ENCODE peak calls at places on chromosome 14, in nine cellular contexts. C is left colon; F is endodermal cell; N is HuH-7; M is GM12892; Q is stimulated activated CD8-positive, alpha-beta memory T cell treated with anti-CD3 and anti-CD28 coated beads, Interleukin-15, amount 100 ng/mL, for 24 hours; I is GM13976; P is HEK293T; O is NCI-H1436. T is an unnamed sample.

GRCh38 chr14:52748647-52749292 is 18.8 kb downstream of the STYX start:
- DNase-seq in C (no peak), F (no peak), N (no peak), M (no peak), Q (no peak), I (no peak), P (no peak), O (no peak), T (no peak)

GRCh38 chr14:46747253-46747652 is 95.7 kb upstream of the RPL10L start:
- DNase-seq in C (no peak), F (no peak), N (no peak), M (no peak), Q (no peak), I (no peak), P (no peak), O (no peak), T (no peak)

GRCh38 chr14:85010186-85010585 is 519.8 kb upstream of the FLRT2 start:
- DNase-seq in C (no peak), F (no peak), N (no peak), M (no peak), Q (no peak), I (no peak), P (no peak), O (no peak), T (no peak)

GRCh38 chr14:103704708-103705107 is 10.5 kb downstream of the XRCC3 start:
- DNase-seq in C (no peak), F (no peak), N (no peak), M (no peak), Q (no peak), I (no peak), P (no peak), O (no peak), T (no peak)

GRCh38 chr14:68111733-68112270 is 292.2 kb downstream of the RAD51B start:
- DNase-seq in C (no peak), F (no peak), N (no peak), M (no peak), Q (no peak), I (no peak), P (no peak), O (no peak), T (no peak)

GRCh38 chr14:32991706-32992105 is 53.0 kb downstream of the NPAS3 start:
- DNase-seq in C (no peak), F (no peak), N (no peak), M (no peak), Q (no peak), I (no peak), P (no peak), O (no peak), T (no peak)

GRCh38 chr14:103828315-103828967 is 18.9 kb downstream of the PPP1R13B start:
- DNase-seq in C (no peak), F (no peak), N (no peak), M (no peak), Q (no peak), I (no peak), P (no peak), O (no peak), T (no peak)

GRCh38 chr14:61380984-61381383 is 59.6 kb downstream of the PRKCH start:
- DNase-seq in C (no peak), F (no peak), N (no peak), M (no peak), Q (no peak), I (no peak), P (no peak), O (no peak), T (no peak)

GRCh38 chr14:95535226-95536021 is 574 bp downstream of the GLRX5 start:
- DNase-seq in C (peak; percentile 35), F (no peak), N (no peak), M (no peak), Q (no peak), I (peak; percentile 44), P (no peak), O (no peak), T (peak; percentile 35)

GRCh38 chr14:35818346-35819115 is 7.6 kb upstream of the BRMS1L start:
- DNase-seq in C (no peak), F (no peak), N (peak; percentile 60), M (no peak), Q (no peak), I (peak; percentile 41), P (peak; percentile 38), O (peak; percentile 20), T (no peak)

GRCh38 chr14:99230271-99231141 is 41.5 kb downstream of the BCL11B start:
- DNase-seq in C (no peak), F (peak; percentile 81), N (no peak), M (no peak), Q (no peak), I (no peak), P (no peak), O (no peak), T (peak; percentile 93)

GRCh38 chr14:100828448-100828834 is 2.5 kb downstream of the MEG3 start:
- DNase-seq in C (no peak), F (no peak), N (no peak), M (no peak), Q (no peak), I (no peak), P (no peak), O (no peak), T (no peak)

GRCh38 chr14:77469041-77469440 is 11.1 kb downstream of the AHSA1 start:
- DNase-seq in C (no peak), F (no peak), N (no peak), M (no peak), Q (no peak), I (no peak), P (no peak), O (no peak), T (no peak)

GRCh38 chr14:101926085-101926484 is 38.3 kb upstream of the DYNC1H1 start:
- DNase-seq in C (no peak), F (no peak), N (no peak), M (no peak), Q (no peak), I (no peak), P (no peak), O (no peak), T (no peak)

GRCh38 chr14:77243853-77244252 is 27.2 kb downstream of the NGB start:
- DNase-seq in C (no peak), F (no peak), N (no peak), M (no peak), Q (no peak), I (peak; percentile 55), P (no peak), O (no peak), T (no peak)

GRCh38 chr14:52020866-52021717 is 31.7 kb downstream of the RTRAF start:
- DNase-seq in C (no peak), F (no peak), N (no peak), M (no peak), Q (no peak), I (no peak), P (no peak), O (no peak), T (no peak)

GRCh38 chr14:104277416-104278213 is 139.2 kb downstream of the KIF26A start:
- DNase-seq in C (peak; percentile 19), F (peak; percentile 33), N (no peak), M (peak; percentile 5), Q (no peak), I (no peak), P (no peak), O (no peak), T (no peak)

GRCh38 chr14:37122288-37122687 is 50.1 kb downstream of the SLC25A21 start:
- DNase-seq in C (no peak), F (no peak), N (no peak), M (no peak), Q (no peak), I (no peak), P (no peak), O (no peak), T (no peak)

GRCh38 chr14:100802766-100803693 is 22.9 kb upstream of the MEG3 start:
- DNase-seq in C (no peak), F (no peak), N (no peak), M (no peak), Q (no peak), I (no peak), P (no peak), O (no peak), T (no peak)

GRCh38 chr14:75141062-75141461 is 14.2 kb upstream of the NEK9 start:
- DNase-seq in C (no peak), F (no peak), N (no peak), M (no peak), Q (no peak), I (no peak), P (no peak), O (no peak), T (no peak)

T was measured in activated CD4-positive, alpha-beta memory T cell treated with anti-CD3 and anti-CD28 coated beads, Interleukin-2, amount 10 ng/mL, durations not matched to agents 7 days and 5 days.